ENCODE peak calls at places on chromosome 1, in four cellular contexts. One of them, this sample, is unnamed.

GRCh38 chr1:222892137-222892763 is 77.4 kb downstream of the DISP1 start:
- DNase-seq in H1: no peak
- DNase-seq in K562: no peak
- DNase-seq in IMR-90: peak; percentile 94
- DNase-seq in this sample: no peak

GRCh38 chr1:198756470-198756869 is 117.6 kb downstream of the PTPRC start:
- DNase-seq in H1: no peak
- DNase-seq in K562: no peak
- DNase-seq in IMR-90: peak; percentile 36
- DNase-seq in this sample: no peak

GRCh38 chr1:112702420-112703261 is 4.3 kb downstream of the RHOC start:
- DNase-seq in IMR-90: no peak
- DNase-seq in H1: no peak
- DNase-seq in K562: no peak
- DNase-seq in this sample: no peak

GRCh38 chr1:244796719-244797406 is 38.6 kb upstream of the COX20 start:
- DNase-seq in K562: peak; percentile 63
- DNase-seq in IMR-90: peak; percentile 68
- DNase-seq in H1: no peak
- DNase-seq in this sample: no peak

GRCh38 chr1:202966006-202966904 is 802 bp downstream of the CYB5R1 start:
- DNase-seq in K562: no peak
- DNase-seq in H1: no peak
- DNase-seq in IMR-90: no peak
- DNase-seq in this sample: no peak

GRCh38 chr1:25799346-25799720 is 660 bp upstream of the SELENON start:
- DNase-seq in H1: no peak
- DNase-seq in K562: no peak
- DNase-seq in IMR-90: no peak
- DNase-seq in this sample: no peak

GRCh38 chr1:24926596-24927249 is 3.4 kb downstream of the RUNX3 start:
- DNase-seq in H1: no peak
- DNase-seq in IMR-90: no peak
- DNase-seq in K562: no peak
- DNase-seq in this sample: no peak

GRCh38 chr1:201551877-201552731 is 13.2 kb downstream of the NAV1 start:
- DNase-seq in K562: no peak
- DNase-seq in H1: no peak
- DNase-seq in IMR-90: peak; percentile 93
- DNase-seq in this sample: no peak

GRCh38 chr1:44603718-44604117 is 70.6 kb downstream of the TMEM53 start:
- DNase-seq in IMR-90: no peak
- DNase-seq in H1: no peak
- DNase-seq in K562: no peak
- DNase-seq in this sample: no peak

GRCh38 chr1:204970897-204971296 is 72.1 kb upstream of the CNTN2 start:
- DNase-seq in H1: no peak
- DNase-seq in IMR-90: no peak
- DNase-seq in K562: no peak
- DNase-seq in this sample: no peak

GRCh38 chr1:36008546-36009197 is 75.2 kb upstream of the TEKT2 start:
- DNase-seq in H1: no peak
- DNase-seq in K562: no peak
- DNase-seq in IMR-90: peak; percentile 74
- DNase-seq in this sample: no peak

GRCh38 chr1:24193046-24193445 is 6.0 kb upstream of the IFNLR1 start:
- DNase-seq in IMR-90: peak; percentile 41
- DNase-seq in H1: no peak
- DNase-seq in K562: no peak
- DNase-seq in this sample: no peak

GRCh38 chr1:78171736-78172590 is 126.2 kb downstream of the GIPC2 start:
- DNase-seq in H1: no peak
- DNase-seq in K562: no peak
- DNase-seq in IMR-90: peak; percentile 85
- DNase-seq in this sample: no peak
- TF ChIP-seq CHD1 in H1: no peak
- TF ChIP-seq CHD1 in K562: no peak
- TF ChIP-seq CHD1 in IMR-90: no peak
- TF ChIP-seq CHD1 in this sample: no peak

GRCh38 chr1:225689882-225690459 is 37.0 kb upstream of the ENAH start:
- DNase-seq in IMR-90: peak; percentile 24
- DNase-seq in K562: no peak
- DNase-seq in H1: no peak
- DNase-seq in this sample: no peak

GRCh38 chr1:225691377-225691776 is 38.5 kb upstream of the ENAH start:
- DNase-seq in IMR-90: peak; percentile 39
- DNase-seq in K562: no peak
- DNase-seq in H1: no peak
- DNase-seq in this sample: no peak

GRCh38 chr1:225692517-225692879 is 39.6 kb upstream of the ENAH start:
- DNase-seq in IMR-90: no peak
- DNase-seq in H1: no peak
- DNase-seq in K562: no peak
- DNase-seq in this sample: no peak

GRCh38 chr1:225693085-225693698 is 40.3 kb upstream of the ENAH start:
- DNase-seq in K562: no peak
- DNase-seq in H1: no peak
- DNase-seq in IMR-90: no peak
- DNase-seq in this sample: no peak

DNA sequence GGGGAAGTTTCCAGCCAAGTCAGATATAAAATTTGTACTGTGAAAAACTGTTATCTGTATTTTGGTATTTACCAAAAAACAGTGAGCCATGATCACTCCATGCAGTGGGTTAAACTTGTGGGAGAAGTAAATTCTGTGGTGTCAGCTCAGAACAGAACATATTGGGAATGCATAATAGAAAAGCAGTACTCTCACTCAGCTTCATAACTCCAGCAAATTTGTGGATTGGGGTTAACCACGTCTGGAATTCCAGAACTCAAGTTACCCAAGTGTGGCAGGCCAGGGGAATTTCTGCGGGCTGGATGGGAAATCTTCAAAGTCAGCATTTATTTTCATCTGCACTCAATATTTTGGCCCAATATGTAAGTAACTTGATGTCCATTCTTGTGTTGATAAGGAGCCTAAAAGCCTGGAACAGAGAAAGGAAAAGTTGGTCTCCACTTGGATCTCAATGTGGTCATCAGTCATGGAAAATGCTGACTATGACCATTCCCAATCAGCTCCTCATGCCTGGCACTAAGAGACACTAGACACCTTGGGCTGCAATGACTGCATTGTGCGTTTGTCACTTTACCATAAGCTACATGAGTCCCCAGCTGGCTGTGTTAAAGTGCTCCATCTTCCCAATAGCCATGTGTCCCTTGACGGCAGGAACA is 39.1 kb upstream of the ENAH start:
- DNase-seq in K562: no peak
- DNase-seq in H1: no peak
- DNase-seq in IMR-90: peak; percentile 76
- DNase-seq in this sample: no peak
- TF ChIP-seq CHD1 in K562: no peak
- TF ChIP-seq CHD1 in H1: no peak
- TF ChIP-seq CHD1 in IMR-90: no peak
- TF ChIP-seq CHD1 in this sample: no peak

DNA sequence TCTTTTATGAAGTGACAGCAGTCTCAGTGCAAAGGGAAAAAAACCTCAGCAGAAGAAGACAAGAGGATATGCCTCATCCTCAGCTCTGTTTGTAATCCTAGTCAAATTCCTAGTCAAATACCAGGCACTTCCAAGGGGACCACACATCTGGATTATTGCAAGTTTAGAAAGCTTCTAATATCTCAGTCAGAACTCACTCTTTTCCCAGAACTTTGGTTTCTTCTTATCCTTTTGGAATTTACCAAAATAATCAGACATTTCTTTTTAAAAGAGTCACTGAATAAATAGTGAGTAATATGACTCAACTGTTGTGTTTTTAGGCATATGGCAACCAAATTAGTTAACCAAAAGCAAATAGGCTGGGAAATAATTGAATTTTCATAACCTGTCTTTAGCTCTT is 47.8 kb downstream of the PRRX1 start:
- DNase-seq in IMR-90: peak; percentile 95
- DNase-seq in H1: no peak
- DNase-seq in K562: no peak
- DNase-seq in this sample: no peak
- TF ChIP-seq CHD1 in IMR-90: no peak
- TF ChIP-seq CHD1 in H1: no peak
- TF ChIP-seq CHD1 in K562: no peak
- TF ChIP-seq CHD1 in this sample: no peak

DNA sequence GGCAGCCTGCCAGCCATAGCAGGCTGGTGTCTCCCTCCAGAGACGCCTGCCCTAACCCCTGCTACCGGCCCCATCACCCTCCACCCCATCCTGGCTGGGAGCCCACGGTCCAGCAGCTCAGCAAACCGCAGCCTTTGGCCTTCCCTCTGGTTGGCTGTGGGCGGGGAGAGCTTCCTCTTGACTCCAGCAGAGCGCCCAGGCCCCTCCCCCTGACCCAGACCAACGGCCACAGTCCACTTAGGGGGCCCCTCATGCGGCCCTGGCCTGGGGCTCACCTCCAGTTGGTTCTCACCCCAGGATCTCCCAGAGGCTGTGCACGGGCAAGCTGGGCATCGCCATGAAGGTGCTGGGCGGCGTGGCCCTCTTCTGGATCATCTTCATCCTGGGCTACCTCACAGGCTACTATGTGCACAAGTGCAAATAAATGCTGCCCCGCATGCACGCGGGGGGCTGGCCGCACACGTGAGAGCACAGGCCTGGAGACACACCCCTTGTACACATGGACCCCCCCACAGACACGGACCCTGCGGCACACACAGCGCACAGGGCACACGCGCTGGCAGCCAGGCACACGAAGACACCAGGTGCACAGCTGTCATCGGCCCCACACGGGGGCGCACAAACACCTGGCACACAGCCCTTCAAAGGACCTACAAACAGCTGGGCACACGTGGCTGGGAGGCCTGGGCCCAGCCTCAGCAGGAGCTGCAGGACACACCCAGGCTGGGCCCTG is 3.1 kb downstream of the SMIM1 start:
- DNase-seq in K562: peak; percentile 85
- DNase-seq in H1: peak; percentile 62
- DNase-seq in IMR-90: peak; percentile 59
- DNase-seq in this sample: no peak
- TF ChIP-seq CHD1 in K562: no peak
- TF ChIP-seq CHD1 in H1: no peak
- TF ChIP-seq CHD1 in IMR-90: no peak
- TF ChIP-seq CHD1 in this sample: no peak

DNA sequence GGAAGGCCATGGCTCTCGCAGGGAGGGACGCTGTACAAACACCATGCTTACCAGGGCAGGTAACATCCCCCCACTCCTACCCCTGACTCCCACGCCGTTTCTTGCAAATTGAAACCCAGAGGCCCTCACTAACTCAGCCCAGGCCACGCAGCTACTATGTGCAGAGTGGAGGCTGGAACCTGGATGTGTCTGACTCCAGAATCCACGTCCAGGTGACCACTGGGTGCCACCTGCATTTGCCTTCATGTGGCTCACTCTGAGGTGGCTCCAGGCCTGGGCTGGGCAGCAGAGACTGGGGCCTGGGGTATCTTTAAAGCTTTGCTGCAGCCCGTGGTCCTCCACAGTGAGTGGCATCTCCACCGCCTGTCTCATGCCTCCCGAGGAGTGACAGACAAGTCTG is 29.6 kb upstream of the AJAP1 start:
- DNase-seq in IMR-90: no peak
- DNase-seq in H1: no peak
- DNase-seq in K562: no peak
- DNase-seq in this sample: no peak
- TF ChIP-seq CHD1 in IMR-90: no peak
- TF ChIP-seq CHD1 in H1: no peak
- TF ChIP-seq CHD1 in K562: no peak
- TF ChIP-seq CHD1 in this sample: no peak

DNA sequence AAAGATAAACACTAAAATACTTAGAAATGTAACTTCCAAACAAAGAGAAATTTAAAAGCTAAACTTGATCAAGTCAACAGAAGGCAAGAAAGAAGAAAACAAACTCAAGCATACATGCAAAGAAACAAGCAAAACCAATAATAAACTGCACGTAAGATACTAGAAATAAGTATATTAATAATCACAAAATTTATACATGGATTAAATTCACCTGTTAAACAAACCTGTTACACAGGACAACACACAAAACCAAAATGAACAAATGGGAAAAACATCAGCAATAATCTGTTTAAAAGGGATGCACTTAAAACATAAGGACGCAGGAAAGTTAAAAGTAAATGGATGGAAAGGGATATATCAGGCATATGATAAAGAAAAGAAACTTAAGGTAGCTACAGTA is 165.8 kb downstream of the CDC42BPA start:
- DNase-seq in K562: no peak
- DNase-seq in H1: no peak
- DNase-seq in IMR-90: no peak
- DNase-seq in this sample: no peak
- TF ChIP-seq CHD1 in K562: no peak
- TF ChIP-seq CHD1 in H1: no peak
- TF ChIP-seq CHD1 in IMR-90: no peak
- TF ChIP-seq CHD1 in this sample: no peak

GRCh38 chr1:116458695-116459094 is 85.7 kb downstream of the ATP1A1 start:
- DNase-seq in IMR-90: no peak
- DNase-seq in K562: no peak
- DNase-seq in H1: no peak
- DNase-seq in this sample: no peak
- TF ChIP-seq CHD1 in IMR-90: no peak
- TF ChIP-seq CHD1 in K562: no peak
- TF ChIP-seq CHD1 in H1: no peak
- TF ChIP-seq CHD1 in this sample: no peak

DNA sequence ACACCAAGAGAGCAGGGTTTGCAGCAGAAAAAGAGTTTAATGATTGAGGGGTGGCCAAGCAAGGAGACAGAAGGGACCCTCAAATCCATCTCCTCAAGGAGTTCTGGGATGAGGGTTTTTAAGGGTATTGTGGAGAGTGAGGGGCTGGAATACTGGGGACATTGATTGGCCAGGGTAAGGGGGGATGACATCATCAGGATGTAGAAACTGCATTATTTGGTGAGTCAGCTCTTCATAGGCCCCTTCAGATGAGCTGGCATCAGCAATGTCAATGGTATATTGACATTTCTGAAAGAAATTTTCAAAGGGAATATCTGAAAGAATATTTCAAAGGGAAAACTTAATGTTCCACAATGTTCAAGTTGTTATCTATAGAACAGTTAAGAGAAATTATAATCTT is 168.1 kb upstream of the SNX7 start:
- DNase-seq in IMR-90: no peak
- DNase-seq in H1: no peak
- DNase-seq in K562: no peak
- DNase-seq in this sample: no peak
- TF ChIP-seq CHD1 in IMR-90: no peak
- TF ChIP-seq CHD1 in H1: no peak
- TF ChIP-seq CHD1 in K562: no peak
- TF ChIP-seq CHD1 in this sample: no peak